ENCODE peak calls at places on chromosomes 13 and 19, in five cellular contexts. L, Y, Z, S and T are unnamed samples.
A peak's percentile ranks its signal among the peaks of the same experiment; 100 is the strongest.

GRCh38 chr13:44206429-44206828 is 167.2 kb upstream of the SERP2 start:
- DNase-seq in L (no peak), Y (no peak), Z (no peak), S (no peak), T (no peak)

GRCh38 chr13:62626771-62627170 is 1211.1 kb upstream of the PCDH20 start:
- DNase-seq in L (peak; percentile 87), Y (peak; percentile 56), Z (no peak), S (peak; percentile 30), T (no peak)

GRCh38 chr19:29677001-29677781 is 11.9 kb downstream of the PLEKHF1 start:
- DNase-seq in L (peak; percentile 63), Y (no peak), Z (no peak), S (no peak), T (no peak)

GRCh38 chr19:41225238-41226052 is 6.4 kb downstream of the AXL start:
- DNase-seq in L (no peak), Y (peak; percentile 60), Z (peak; percentile 91), S (peak; percentile 65), T (peak; percentile 99)

GRCh38 chr19:43584484-43584883 is 8.9 kb downstream of the PINLYP start:
- DNase-seq in L (no peak), Y (no peak), Z (no peak), S (no peak), T (no peak)

GRCh38 chr19:53664152-53664551 is 32.4 kb downstream of the DPRX start:
- DNase-seq in L (no peak), Y (no peak), Z (no peak), S (no peak), T (no peak)

GRCh38 chr13:73038064-73038463 is 20.7 kb upstream of the KLF5 start:
- DNase-seq in L (no peak), Y (no peak), Z (no peak), S (no peak), T (no peak)

GRCh38 chr13:36834299-36834698 is 15.3 kb downstream of the RFXAP start:
- DNase-seq in L (no peak), Y (no peak), Z (no peak), S (no peak), T (no peak)

GRCh38 chr19:21238670-21239069 is 90.5 kb downstream of the ZNF708 start:
- DNase-seq in L (no peak), Y (no peak), Z (no peak), S (no peak), T (no peak)

GRCh38 chr13:23765531-23765930 is 123.7 kb downstream of the MIPEP start:
- DNase-seq in L (no peak), Y (no peak), Z (no peak), S (no peak), T (no peak)

DNA sequence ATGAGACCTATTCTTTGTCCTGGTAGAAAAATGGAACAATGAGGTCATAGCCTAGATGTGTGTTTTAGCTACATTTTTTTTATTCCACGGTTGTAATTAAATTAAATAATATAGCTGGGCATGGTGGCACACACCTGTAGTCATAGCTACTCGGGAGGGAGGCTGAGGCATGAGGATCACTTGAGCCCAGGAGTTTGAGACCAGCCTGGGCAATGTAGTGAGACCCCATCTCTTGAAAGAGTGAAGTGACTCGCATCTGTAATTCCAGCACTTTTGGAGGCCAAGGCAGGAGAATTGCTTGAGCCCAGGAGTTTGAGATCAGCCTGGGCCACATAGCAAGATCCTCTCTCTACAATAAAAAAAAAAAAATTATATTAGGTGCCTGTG is 11.7 kb upstream of the CBLC start:
- DNase-seq in L (no peak), Y (no peak), Z (no peak), S (no peak), T (no peak)
- H3K27ac ChIP-seq in L (no peak overlapping the region), Y (no peak overlapping the region), Z (no peak overlapping the region), S (no peak overlapping the region), T (no peak overlapping the region)

DNA sequence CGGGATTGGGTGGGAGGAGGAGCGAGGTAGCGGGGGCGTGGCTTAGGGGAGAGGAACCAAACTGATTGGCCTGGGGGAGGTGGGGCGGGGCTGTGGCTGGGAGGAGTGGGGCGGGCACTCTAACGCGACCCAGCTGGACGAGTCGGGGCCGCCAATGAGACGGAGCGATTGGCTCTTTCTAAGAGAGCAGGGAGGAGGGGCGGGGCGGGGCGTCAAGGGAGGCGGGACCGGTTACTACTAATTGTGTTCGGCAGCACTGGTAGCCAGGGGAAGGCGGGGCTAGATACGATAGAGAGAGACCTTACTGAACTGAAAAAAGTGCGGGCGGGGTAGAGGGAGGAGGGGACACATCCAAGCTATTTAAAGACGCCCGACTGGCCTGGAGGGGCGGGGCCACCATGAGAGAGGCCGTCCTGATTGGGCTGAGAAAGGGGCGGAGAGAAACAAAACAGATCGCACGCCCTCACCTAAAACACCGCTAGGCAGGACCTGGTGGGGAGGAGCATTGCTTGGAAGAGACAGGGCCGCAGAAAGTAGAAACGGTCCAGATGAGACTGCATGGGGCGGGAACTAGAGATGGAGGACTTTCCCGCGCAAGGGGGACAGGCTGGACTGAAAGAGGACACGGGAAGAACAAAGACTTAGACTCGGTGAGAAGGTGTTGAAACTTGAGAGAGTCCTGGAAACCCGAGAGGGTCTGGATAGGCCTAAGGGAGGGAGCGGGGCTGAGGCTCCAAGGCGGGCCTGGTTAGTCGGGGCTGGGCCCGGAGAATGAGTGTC is at the start of gene KCNC3:
- DNase-seq in L (peak; percentile 100), Y (peak; percentile 100), Z (peak; percentile 99), S (peak; percentile 100), T (peak; percentile 19)
- TF ChIP-seq CTCF in L (peak; percentile 9), Y (no peak), Z (no peak), S (no peak), T (no peak)

DNA sequence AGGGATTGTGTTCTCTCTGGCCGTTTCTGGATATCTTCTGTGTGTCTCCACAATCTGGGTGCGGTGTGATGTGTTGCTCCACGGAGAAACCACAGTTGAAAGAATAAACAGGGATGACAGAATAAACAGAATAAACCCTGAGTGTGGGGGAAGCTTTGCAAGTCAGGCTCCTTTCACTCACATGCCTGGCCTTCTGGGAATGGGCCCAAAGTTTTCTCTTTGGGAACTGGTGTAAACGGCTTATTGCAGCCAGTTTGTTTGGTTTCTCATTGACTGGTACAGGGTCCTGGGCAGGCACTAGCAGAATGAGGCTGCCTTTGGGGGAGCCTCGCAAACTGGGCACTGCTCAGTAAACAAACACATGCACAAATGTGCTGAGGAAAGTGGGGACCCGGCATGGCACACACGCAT is 324.7 kb downstream of the DLEU7 start:
- DNase-seq in L (no peak), Y (no peak), Z (no peak), S (no peak), T (no peak)
- H3K4me1 ChIP-seq in L (no peaks in the 10 kb centered on the region), Y (no peaks in the 10 kb centered on the region), Z (peaks cover 4% of the 10 kb centered on the region), S (peaks cover 13% of the 10 kb centered on the region), T (no peaks in the 10 kb centered on the region)

GRCh38 chr19:55611983-55612645 is 6.7 kb downstream of the ZNF865 start:
- DNase-seq in L (no peak), Y (no peak), Z (no peak), S (no peak), T (no peak)
- H3K27ac ChIP-seq in L (no peak overlapping the region), Y (no peak overlapping the region), Z (no peak overlapping the region), S (no peak overlapping the region), T (no peak overlapping the region)

GRCh38 chr13:99356216-99357089 is 49.3 kb upstream of the GPR183 start:
- DNase-seq in L (no peak), Y (no peak), Z (no peak), S (no peak), T (no peak)
- TF ChIP-seq CTCF in L (no peak), Y (no peak), Z (no peak), S (no peak), T (no peak)

DNA sequence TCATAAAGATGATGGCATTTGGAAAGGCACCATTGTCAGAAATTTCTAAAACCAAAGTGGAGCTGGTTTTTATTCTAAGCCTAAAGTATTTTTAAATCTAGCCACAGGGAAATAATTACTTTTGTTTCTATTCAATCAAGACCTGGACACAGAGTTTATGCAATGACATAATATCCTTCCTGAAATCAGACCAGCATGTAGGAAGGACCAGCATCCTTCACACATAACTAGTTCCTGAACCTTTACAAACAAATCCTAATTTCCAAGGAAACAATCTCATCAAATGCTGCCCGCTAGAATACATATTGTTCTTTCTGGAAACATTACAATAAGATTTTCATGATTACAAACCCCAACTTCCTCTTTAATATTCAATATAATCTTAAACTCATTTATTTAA is 1.5 kb downstream of the STARD13 start:
- DNase-seq in L (no peak), Y (no peak), Z (no peak), S (no peak), T (peak; percentile 52)
- H3K4me1 ChIP-seq in L (no peaks in the 10 kb centered on the region), Y (no peaks in the 10 kb centered on the region), Z (peaks cover 41% of the 10 kb centered on the region), S (peaks cover 12% of the 10 kb centered on the region), T (peaks cover 46% of the 10 kb centered on the region)

DNA sequence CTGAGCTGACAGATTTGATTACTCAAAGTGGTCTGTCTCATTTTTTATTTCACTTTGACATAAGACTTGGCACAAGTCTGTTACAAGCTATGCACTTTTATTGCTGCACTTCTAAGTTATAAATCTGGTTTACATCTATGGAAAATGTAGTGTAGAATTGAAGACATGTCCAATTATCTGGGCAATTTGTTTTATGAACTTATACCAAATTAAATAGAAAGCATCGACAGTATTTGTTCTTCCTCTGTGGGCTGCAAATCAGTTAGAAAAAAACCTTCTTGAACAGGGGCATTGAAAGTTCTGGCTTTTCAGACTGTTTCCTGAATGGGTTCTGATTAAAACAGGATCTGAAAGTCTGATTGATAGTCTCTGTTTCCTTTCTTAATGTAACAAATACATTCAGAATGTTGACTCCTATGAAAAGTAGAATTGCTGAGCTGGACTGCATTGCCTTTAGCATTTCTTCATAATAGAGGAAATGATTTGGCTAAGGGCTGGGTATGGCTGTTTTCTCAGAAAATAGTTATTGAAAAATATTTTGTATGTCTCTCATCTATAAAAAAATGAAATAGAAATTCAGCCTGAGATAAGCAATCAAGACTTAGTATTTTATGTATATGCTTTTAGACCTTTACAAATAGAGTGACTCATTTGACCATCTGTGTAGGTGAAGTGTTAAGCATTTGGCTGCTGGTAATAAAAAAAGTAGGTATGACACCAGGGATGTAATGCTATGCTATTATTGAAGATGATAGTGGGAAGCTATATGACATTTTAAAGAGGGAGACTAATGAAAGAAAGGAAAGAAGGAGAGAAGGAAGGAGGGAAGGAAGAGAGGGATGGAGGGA is 210.9 kb upstream of the SPRY2 start:
- DNase-seq in L (no peak), Y (no peak), Z (no peak), S (no peak), T (no peak)
- H3K27ac ChIP-seq in L (no peak overlapping the region), Y (no peak overlapping the region), Z (no peak overlapping the region), S (no peak overlapping the region), T (no peak overlapping the region)

DNA sequence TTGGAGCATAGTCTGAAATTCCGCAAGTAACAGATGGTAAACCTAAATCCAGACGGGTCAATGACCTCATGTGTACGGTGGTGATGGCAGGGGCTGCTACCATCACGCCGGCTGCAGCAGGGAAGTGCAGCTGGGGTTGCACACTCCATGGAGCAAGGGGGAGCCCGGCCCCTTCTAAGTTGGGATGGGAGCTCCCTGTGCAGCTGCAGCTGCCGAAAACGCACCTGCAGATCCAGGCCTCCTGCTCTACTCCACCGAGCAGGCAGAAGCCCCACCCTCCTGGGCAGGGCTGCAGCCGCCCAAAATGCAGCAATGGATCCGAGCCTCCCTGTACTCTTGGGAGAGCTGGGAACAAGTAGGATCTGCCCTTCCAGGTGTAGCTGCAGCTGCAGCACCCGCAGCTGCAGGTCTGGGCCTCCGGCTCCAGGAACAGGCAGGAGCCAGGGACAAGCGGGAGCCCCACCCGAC is 25.5 kb downstream of the KBTBD6 start:
- DNase-seq in L (peak; percentile 85), Y (peak; percentile 89), Z (no peak), S (peak; percentile 23), T (no peak)
- TF ChIP-seq CTCF in L (no peak), Y (no peak), Z (no peak), S (no peak), T (no peak)